ENCODE peak calls at places on chromosomes 6 and 20, in nine cellular contexts. One of them, this sample, is unnamed.

GRCh38 chr20:59183751-59184150 is 20.1 kb downstream of the ZNF831 start:
- DNase-seq in caudate nucleus: no peak
- DNase-seq in activated gamma-delta T cell treated with Interleukin-2 at 50 U/mL for 16 hours: no peak
- DNase-seq in stimulated activated CD4-positive, alpha-beta T cell treated with anti-CD3 and anti-CD28 coated beads, Interleukin-12 subunit alpha, Interleukin-12 subunit beta, amount 100 ng/mL, for 4 hours: no peak
- DNase-seq in germinal center: no peak
- DNase-seq in SIG-M5: no peak
- DNase-seq in activated naive CD4-positive, alpha-beta T cell treated with Interleukin-2 at 50 U/mL for 16 hours: no peak
- DNase-seq in fibroblast of pulmonary artery: no peak
- DNase-seq in CD4-positive, alpha-beta memory T cell: no peak
- DNase-seq in this sample: no peak

GRCh38 chr20:61192254-61192950 is 59.7 kb upstream of the CDH4 start:
- DNase-seq in caudate nucleus: no peak
- DNase-seq in activated gamma-delta T cell treated with Interleukin-2 at 50 U/mL for 16 hours: no peak
- DNase-seq in stimulated activated CD4-positive, alpha-beta T cell treated with anti-CD3 and anti-CD28 coated beads, Interleukin-12 subunit alpha, Interleukin-12 subunit beta, amount 100 ng/mL, for 4 hours: no peak
- DNase-seq in germinal center: no peak
- DNase-seq in SIG-M5: no peak
- DNase-seq in activated naive CD4-positive, alpha-beta T cell treated with Interleukin-2 at 50 U/mL for 16 hours: no peak
- DNase-seq in fibroblast of pulmonary artery: no peak
- DNase-seq in CD4-positive, alpha-beta memory T cell: no peak
- DNase-seq in this sample: no peak

GRCh38 chr20:52684911-52685310 is 287.2 kb upstream of the TSHZ2 start:
- DNase-seq in caudate nucleus: no peak
- DNase-seq in activated gamma-delta T cell treated with Interleukin-2 at 50 U/mL for 16 hours: no peak
- DNase-seq in stimulated activated CD4-positive, alpha-beta T cell treated with anti-CD3 and anti-CD28 coated beads, Interleukin-12 subunit alpha, Interleukin-12 subunit beta, amount 100 ng/mL, for 4 hours: no peak
- DNase-seq in germinal center: no peak
- DNase-seq in SIG-M5: no peak
- DNase-seq in activated naive CD4-positive, alpha-beta T cell treated with Interleukin-2 at 50 U/mL for 16 hours: no peak
- DNase-seq in fibroblast of pulmonary artery: no peak
- DNase-seq in CD4-positive, alpha-beta memory T cell: no peak
- DNase-seq in this sample: no peak

GRCh38 chr20:1832634-1833033 is 62.6 kb upstream of the SIRPA start:
- DNase-seq in caudate nucleus: no peak
- DNase-seq in activated gamma-delta T cell treated with Interleukin-2 at 50 U/mL for 16 hours: no peak
- DNase-seq in stimulated activated CD4-positive, alpha-beta T cell treated with anti-CD3 and anti-CD28 coated beads, Interleukin-12 subunit alpha, Interleukin-12 subunit beta, amount 100 ng/mL, for 4 hours: no peak
- DNase-seq in germinal center: no peak
- DNase-seq in SIG-M5: no peak
- DNase-seq in activated naive CD4-positive, alpha-beta T cell treated with Interleukin-2 at 50 U/mL for 16 hours: no peak
- DNase-seq in fibroblast of pulmonary artery: no peak
- DNase-seq in CD4-positive, alpha-beta memory T cell: no peak
- DNase-seq in this sample: no peak

GRCh38 chr6:89999995-90000825 is 105.9 kb downstream of the GJA10 start:
- DNase-seq in caudate nucleus: no peak
- DNase-seq in activated gamma-delta T cell treated with Interleukin-2 at 50 U/mL for 16 hours: no peak
- DNase-seq in stimulated activated CD4-positive, alpha-beta T cell treated with anti-CD3 and anti-CD28 coated beads, Interleukin-12 subunit alpha, Interleukin-12 subunit beta, amount 100 ng/mL, for 4 hours: no peak
- DNase-seq in germinal center: no peak
- DNase-seq in SIG-M5: no peak
- DNase-seq in activated naive CD4-positive, alpha-beta T cell treated with Interleukin-2 at 50 U/mL for 16 hours: no peak
- DNase-seq in fibroblast of pulmonary artery: no peak
- DNase-seq in CD4-positive, alpha-beta memory T cell: no peak
- DNase-seq in this sample: no peak

GRCh38 chr6:140020207-140020791 is 645.9 kb upstream of the CITED2 start:
- DNase-seq in caudate nucleus: no peak
- DNase-seq in activated gamma-delta T cell treated with Interleukin-2 at 50 U/mL for 16 hours: no peak
- DNase-seq in stimulated activated CD4-positive, alpha-beta T cell treated with anti-CD3 and anti-CD28 coated beads, Interleukin-12 subunit alpha, Interleukin-12 subunit beta, amount 100 ng/mL, for 4 hours: no peak
- DNase-seq in germinal center: no peak
- DNase-seq in SIG-M5: no peak
- DNase-seq in activated naive CD4-positive, alpha-beta T cell treated with Interleukin-2 at 50 U/mL for 16 hours: no peak
- DNase-seq in fibroblast of pulmonary artery: no peak
- DNase-seq in CD4-positive, alpha-beta memory T cell: no peak
- DNase-seq in this sample: no peak

GRCh38 chr6:159400806-159401205 is 231.6 kb downstream of the FNDC1 start:
- DNase-seq in caudate nucleus: no peak
- DNase-seq in activated gamma-delta T cell treated with Interleukin-2 at 50 U/mL for 16 hours: no peak
- DNase-seq in stimulated activated CD4-positive, alpha-beta T cell treated with anti-CD3 and anti-CD28 coated beads, Interleukin-12 subunit alpha, Interleukin-12 subunit beta, amount 100 ng/mL, for 4 hours: no peak
- DNase-seq in germinal center: no peak
- DNase-seq in SIG-M5: no peak
- DNase-seq in activated naive CD4-positive, alpha-beta T cell treated with Interleukin-2 at 50 U/mL for 16 hours: no peak
- DNase-seq in fibroblast of pulmonary artery: no peak
- DNase-seq in CD4-positive, alpha-beta memory T cell: no peak
- DNase-seq in this sample: no peak

GRCh38 chr20:63064745-63065711 is 58.3 kb upstream of the BHLHE23 start:
- DNase-seq in caudate nucleus: no peak
- DNase-seq in activated gamma-delta T cell treated with Interleukin-2 at 50 U/mL for 16 hours: no peak
- DNase-seq in stimulated activated CD4-positive, alpha-beta T cell treated with anti-CD3 and anti-CD28 coated beads, Interleukin-12 subunit alpha, Interleukin-12 subunit beta, amount 100 ng/mL, for 4 hours: no peak
- DNase-seq in germinal center: no peak
- DNase-seq in SIG-M5: no peak
- DNase-seq in activated naive CD4-positive, alpha-beta T cell treated with Interleukin-2 at 50 U/mL for 16 hours: no peak
- DNase-seq in fibroblast of pulmonary artery: no peak
- DNase-seq in CD4-positive, alpha-beta memory T cell: no peak
- DNase-seq in this sample: peak

GRCh38 chr20:17678295-17678694 is 3.7 kb downstream of the RRBP1 start:
- DNase-seq in caudate nucleus: no peak
- DNase-seq in activated gamma-delta T cell treated with Interleukin-2 at 50 U/mL for 16 hours: no peak
- DNase-seq in stimulated activated CD4-positive, alpha-beta T cell treated with anti-CD3 and anti-CD28 coated beads, Interleukin-12 subunit alpha, Interleukin-12 subunit beta, amount 100 ng/mL, for 4 hours: no peak
- DNase-seq in germinal center: no peak
- DNase-seq in SIG-M5: no peak
- DNase-seq in activated naive CD4-positive, alpha-beta T cell treated with Interleukin-2 at 50 U/mL for 16 hours: no peak
- DNase-seq in fibroblast of pulmonary artery: no peak
- DNase-seq in CD4-positive, alpha-beta memory T cell: no peak
- DNase-seq in this sample: no peak

GRCh38 chr20:52312131-52312729 is 120.7 kb upstream of the ZFP64 start:
- DNase-seq in caudate nucleus: no peak
- DNase-seq in activated gamma-delta T cell treated with Interleukin-2 at 50 U/mL for 16 hours: peak
- DNase-seq in stimulated activated CD4-positive, alpha-beta T cell treated with anti-CD3 and anti-CD28 coated beads, Interleukin-12 subunit alpha, Interleukin-12 subunit beta, amount 100 ng/mL, for 4 hours: peak
- DNase-seq in germinal center: peak
- DNase-seq in SIG-M5: no peak
- DNase-seq in activated naive CD4-positive, alpha-beta T cell treated with Interleukin-2 at 50 U/mL for 16 hours: peak
- DNase-seq in fibroblast of pulmonary artery: peak
- DNase-seq in CD4-positive, alpha-beta memory T cell: peak
- DNase-seq in this sample: peak

GRCh38 chr6:46772754-46773153 is 20.4 kb upstream of the MEP1A start:
- DNase-seq in caudate nucleus: no peak
- DNase-seq in activated gamma-delta T cell treated with Interleukin-2 at 50 U/mL for 16 hours: no peak
- DNase-seq in stimulated activated CD4-positive, alpha-beta T cell treated with anti-CD3 and anti-CD28 coated beads, Interleukin-12 subunit alpha, Interleukin-12 subunit beta, amount 100 ng/mL, for 4 hours: no peak
- DNase-seq in germinal center: peak
- DNase-seq in SIG-M5: peak
- DNase-seq in activated naive CD4-positive, alpha-beta T cell treated with Interleukin-2 at 50 U/mL for 16 hours: no peak
- DNase-seq in fibroblast of pulmonary artery: no peak
- DNase-seq in CD4-positive, alpha-beta memory T cell: no peak
- DNase-seq in this sample: no peak

GRCh38 chr6:15779726-15780125 is 116.9 kb upstream of the DTNBP1 start:
- DNase-seq in caudate nucleus: no peak
- DNase-seq in activated gamma-delta T cell treated with Interleukin-2 at 50 U/mL for 16 hours: no peak
- DNase-seq in stimulated activated CD4-positive, alpha-beta T cell treated with anti-CD3 and anti-CD28 coated beads, Interleukin-12 subunit alpha, Interleukin-12 subunit beta, amount 100 ng/mL, for 4 hours: no peak
- DNase-seq in germinal center: no peak
- DNase-seq in SIG-M5: no peak
- DNase-seq in activated naive CD4-positive, alpha-beta T cell treated with Interleukin-2 at 50 U/mL for 16 hours: no peak
- DNase-seq in fibroblast of pulmonary artery: no peak
- DNase-seq in CD4-positive, alpha-beta memory T cell: no peak
- DNase-seq in this sample: no peak

GRCh38 chr6:158323561-158323958 is 11.3 kb downstream of the TULP4 start:
- DNase-seq in caudate nucleus: no peak
- DNase-seq in activated gamma-delta T cell treated with Interleukin-2 at 50 U/mL for 16 hours: no peak
- DNase-seq in stimulated activated CD4-positive, alpha-beta T cell treated with anti-CD3 and anti-CD28 coated beads, Interleukin-12 subunit alpha, Interleukin-12 subunit beta, amount 100 ng/mL, for 4 hours: no peak
- DNase-seq in germinal center: no peak
- DNase-seq in SIG-M5: no peak
- DNase-seq in activated naive CD4-positive, alpha-beta T cell treated with Interleukin-2 at 50 U/mL for 16 hours: no peak
- DNase-seq in fibroblast of pulmonary artery: peak
- DNase-seq in CD4-positive, alpha-beta memory T cell: no peak
- DNase-seq in this sample: no peak

GRCh38 chr20:47319517-47320252 is 36.8 kb downstream of the ZMYND8 start:
- DNase-seq in caudate nucleus: peak
- DNase-seq in activated gamma-delta T cell treated with Interleukin-2 at 50 U/mL for 16 hours: no peak
- DNase-seq in stimulated activated CD4-positive, alpha-beta T cell treated with anti-CD3 and anti-CD28 coated beads, Interleukin-12 subunit alpha, Interleukin-12 subunit beta, amount 100 ng/mL, for 4 hours: no peak
- DNase-seq in germinal center: no peak
- DNase-seq in SIG-M5: no peak
- DNase-seq in activated naive CD4-positive, alpha-beta T cell treated with Interleukin-2 at 50 U/mL for 16 hours: no peak
- DNase-seq in fibroblast of pulmonary artery: peak
- DNase-seq in CD4-positive, alpha-beta memory T cell: no peak
- DNase-seq in this sample: peak

GRCh38 chr6:157724138-157724537 is 98.9 kb upstream of the SNX9 start:
- DNase-seq in caudate nucleus: no peak
- DNase-seq in activated gamma-delta T cell treated with Interleukin-2 at 50 U/mL for 16 hours: no peak
- DNase-seq in stimulated activated CD4-positive, alpha-beta T cell treated with anti-CD3 and anti-CD28 coated beads, Interleukin-12 subunit alpha, Interleukin-12 subunit beta, amount 100 ng/mL, for 4 hours: no peak
- DNase-seq in germinal center: no peak
- DNase-seq in SIG-M5: no peak
- DNase-seq in activated naive CD4-positive, alpha-beta T cell treated with Interleukin-2 at 50 U/mL for 16 hours: no peak
- DNase-seq in fibroblast of pulmonary artery: no peak
- DNase-seq in CD4-positive, alpha-beta memory T cell: no peak
- DNase-seq in this sample: no peak

GRCh38 chr20:22700387-22700786 is 116.0 kb upstream of the FOXA2 start:
- DNase-seq in caudate nucleus: no peak
- DNase-seq in activated gamma-delta T cell treated with Interleukin-2 at 50 U/mL for 16 hours: no peak
- DNase-seq in stimulated activated CD4-positive, alpha-beta T cell treated with anti-CD3 and anti-CD28 coated beads, Interleukin-12 subunit alpha, Interleukin-12 subunit beta, amount 100 ng/mL, for 4 hours: no peak
- DNase-seq in germinal center: no peak
- DNase-seq in SIG-M5: no peak
- DNase-seq in activated naive CD4-positive, alpha-beta T cell treated with Interleukin-2 at 50 U/mL for 16 hours: no peak
- DNase-seq in fibroblast of pulmonary artery: peak
- DNase-seq in CD4-positive, alpha-beta memory T cell: no peak
- DNase-seq in this sample: no peak

GRCh38 chr20:20552076-20552475 is 160.4 kb downstream of the RALGAPA2 start:
- DNase-seq in caudate nucleus: no peak
- DNase-seq in activated gamma-delta T cell treated with Interleukin-2 at 50 U/mL for 16 hours: no peak
- DNase-seq in stimulated activated CD4-positive, alpha-beta T cell treated with anti-CD3 and anti-CD28 coated beads, Interleukin-12 subunit alpha, Interleukin-12 subunit beta, amount 100 ng/mL, for 4 hours: no peak
- DNase-seq in germinal center: no peak
- DNase-seq in SIG-M5: no peak
- DNase-seq in activated naive CD4-positive, alpha-beta T cell treated with Interleukin-2 at 50 U/mL for 16 hours: no peak
- DNase-seq in fibroblast of pulmonary artery: no peak
- DNase-seq in CD4-positive, alpha-beta memory T cell: no peak
- DNase-seq in this sample: no peak

GRCh38 chr6:163383912-163384311 is 30.6 kb upstream of the QKI start:
- DNase-seq in caudate nucleus: no peak
- DNase-seq in activated gamma-delta T cell treated with Interleukin-2 at 50 U/mL for 16 hours: no peak
- DNase-seq in stimulated activated CD4-positive, alpha-beta T cell treated with anti-CD3 and anti-CD28 coated beads, Interleukin-12 subunit alpha, Interleukin-12 subunit beta, amount 100 ng/mL, for 4 hours: no peak
- DNase-seq in germinal center: no peak
- DNase-seq in SIG-M5: no peak
- DNase-seq in activated naive CD4-positive, alpha-beta T cell treated with Interleukin-2 at 50 U/mL for 16 hours: no peak
- DNase-seq in fibroblast of pulmonary artery: no peak
- DNase-seq in CD4-positive, alpha-beta memory T cell: no peak
- DNase-seq in this sample: no peak